ENCODE peak calls at places on chromosome 1, in eight cellular contexts. U is tibial nerve; G is kidney epithelial cell; M is adrenal gland; F is AG04449; C is CD8-positive, alpha-beta T cell; A is fibroblast of mammary gland; X is IMR-90. T is an unnamed sample.

GRCh38 chr1:224223819-224224714 is 41.0 kb downstream of the DEGS1 start:
- DNase-seq in U (no peak), G (peak; percentile 91), M (no peak), F (no peak), C (no peak), A (peak; percentile 89), X (peak; percentile 92), T (no peak)

GRCh38 chr1:204746838-204747442 is 61.4 kb upstream of the LRRN2 start:
- DNase-seq in U (no peak), G (peak; percentile 14), M (peak; percentile 52), F (no peak), C (peak; percentile 10), A (peak; percentile 48), X (peak; percentile 41), T (peak; percentile 66)

GRCh38 chr1:106620521-106620954 is 435.9 kb upstream of the PRMT6 start:
- DNase-seq in U (no peak), G (peak; percentile 90), M (no peak), F (peak; percentile 19), C (no peak), A (peak; percentile 75), X (no peak), T (no peak)

GRCh38 chr1:10626011-10626731 is 151.4 kb downstream of the PEX14 start:
- DNase-seq in U (no peak), G (no peak), M (no peak), F (no peak), C (no peak), A (no peak), X (no peak), T (no peak)

GRCh38 chr1:14784790-14785773 is 186.6 kb downstream of the KAZN start:
- DNase-seq in U (no peak), G (no peak), M (no peak), F (no peak), C (no peak), A (no peak), X (no peak), T (no peak)

GRCh38 chr1:162388083-162388594 is 6.6 kb downstream of the C1orf226 start:
- DNase-seq in U (no peak), G (no peak), M (no peak), F (no peak), C (no peak), A (no peak), X (no peak), T (no peak)

GRCh38 chr1:100308777-100309176 is 42.8 kb downstream of the RTCA start:
- DNase-seq in U (no peak), G (no peak), M (no peak), F (no peak), C (no peak), A (peak; percentile 74), X (peak; percentile 70), T (no peak)

GRCh38 chr1:98386675-98387440 is 274.7 kb upstream of the SNX7 start:
- DNase-seq in U (no peak), G (no peak), M (no peak), F (no peak), C (no peak), A (no peak), X (no peak), T (peak; percentile 4)

GRCh38 chr1:70840260-70840953 is 207.2 kb downstream of the PTGER3 start:
- DNase-seq in U (no peak), G (no peak), M (no peak), F (no peak), C (no peak), A (no peak), X (no peak), T (no peak)

GRCh38 chr1:199460933-199461332 is 566.6 kb upstream of the NR5A2 start:
- DNase-seq in U (no peak), G (no peak), M (no peak), F (no peak), C (no peak), A (no peak), X (peak; percentile 13), T (no peak)

GRCh38 chr1:54709547-54710292 is 5.9 kb upstream of the TTC4 start:
- DNase-seq in U (no peak), G (no peak), M (no peak), F (no peak), C (no peak), A (peak; percentile 7), X (no peak), T (no peak)

GRCh38 chr1:228897901-228898300 is 162.6 kb downstream of the RHOU start:
- DNase-seq in U (no peak), G (no peak), M (no peak), F (no peak), C (no peak), A (no peak), X (no peak), T (no peak)

GRCh38 chr1:206706806-206707205 is 22.1 kb downstream of the MAPKAPK2 start:
- DNase-seq in U (no peak), G (no peak), M (no peak), F (no peak), C (no peak), A (peak; percentile 63), X (no peak), T (no peak)

GRCh38 chr1:87093286-87093685 is 178.9 kb downstream of the HS2ST1 start:
- DNase-seq in U (no peak), G (no peak), M (no peak), F (no peak), C (no peak), A (no peak), X (peak; percentile 36), T (no peak)

GRCh38 chr1:40898434-40898900 is 36.3 kb upstream of the CITED4 start:
- DNase-seq in U (no peak), G (peak; percentile 56), M (peak; percentile 27), F (no peak), C (no peak), A (peak; percentile 35), X (peak; percentile 49), T (no peak)

GRCh38 chr1:193411771-193412170 is 225.4 kb upstream of the B3GALT2 start:
- DNase-seq in U (no peak), G (no peak), M (no peak), F (no peak), C (no peak), A (no peak), X (no peak), T (no peak)

GRCh38 chr1:180415985-180416633 is 86.3 kb downstream of the ACBD6 start:
- DNase-seq in U (no peak), G (no peak), M (no peak), F (no peak), C (no peak), A (peak; percentile 58), X (peak; percentile 55), T (no peak)

DNA sequence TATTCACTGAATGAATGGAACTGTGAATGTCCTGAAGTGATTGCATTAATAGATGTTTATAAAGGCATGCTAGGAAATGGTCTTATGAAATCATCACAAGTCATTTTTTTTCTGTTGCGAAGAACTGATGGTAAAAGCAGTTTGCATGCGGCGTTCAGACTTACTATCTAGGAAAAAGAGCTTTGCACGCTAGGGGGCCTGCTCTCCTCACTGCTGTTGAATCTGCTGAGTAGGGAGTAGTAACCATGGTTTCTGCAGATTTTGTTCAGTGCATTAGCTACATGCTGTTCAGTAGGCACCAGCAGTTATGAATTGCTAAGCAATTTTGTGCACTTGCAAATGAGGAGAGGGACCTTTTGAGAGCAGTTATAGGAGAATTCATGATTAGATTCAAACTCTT is 57.9 kb downstream of the CENPF start:
- DNase-seq in U (peak; percentile 64), G (peak; percentile 4), M (peak; percentile 76), F (peak; percentile 70), C (no peak), A (peak; percentile 87), X (peak; percentile 96), T (no peak)
- TF ChIP-seq CTCF in U (peak; percentile 58), G (peak; percentile 64), M (peak; percentile 74), F (peak; percentile 85), C (no peak), A (peak; percentile 77), X (peak; percentile 88), T (no peak)

GRCh38 chr1:181846681-181847080 is 214.8 kb downstream of the ZNF648 start:
- DNase-seq in U (no peak), G (no peak), M (no peak), F (no peak), C (no peak), A (no peak), X (no peak), T (no peak)
- H3K4me3 ChIP-seq in U (no peak overlapping the region), G (no peak overlapping the region), M (no peak overlapping the region), F (no peak overlapping the region), C (no peak overlapping the region), A (no peak overlapping the region), X (no peak overlapping the region), T (no peak overlapping the region)

DNA sequence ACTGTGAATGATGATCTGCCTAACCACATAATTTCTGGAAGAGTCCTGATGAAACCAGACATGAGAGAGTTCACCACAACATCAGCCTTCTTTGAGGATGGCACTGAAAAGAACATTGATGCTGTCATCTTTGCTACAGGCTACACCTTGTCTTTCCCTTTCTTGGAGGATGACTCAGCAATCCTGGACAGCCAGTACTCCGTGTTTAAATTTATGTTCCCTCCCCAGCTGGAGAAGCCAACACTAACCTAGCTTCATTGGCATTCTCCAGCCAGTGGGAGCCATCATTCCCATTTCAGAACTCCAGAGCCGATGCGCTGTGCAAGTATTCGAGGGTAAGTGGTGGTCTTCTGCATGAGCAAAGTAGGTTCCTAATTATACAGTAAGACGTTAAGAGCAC is 164.1 kb upstream of the POGK start:
- DNase-seq in U (no peak), G (no peak), M (no peak), F (no peak), C (no peak), A (no peak), X (no peak), T (no peak)
- TF ChIP-seq CTCF in U (no peak), G (no peak), M (no peak), F (no peak), C (no peak), A (no peak), X (no peak), T (no peak)

DNA sequence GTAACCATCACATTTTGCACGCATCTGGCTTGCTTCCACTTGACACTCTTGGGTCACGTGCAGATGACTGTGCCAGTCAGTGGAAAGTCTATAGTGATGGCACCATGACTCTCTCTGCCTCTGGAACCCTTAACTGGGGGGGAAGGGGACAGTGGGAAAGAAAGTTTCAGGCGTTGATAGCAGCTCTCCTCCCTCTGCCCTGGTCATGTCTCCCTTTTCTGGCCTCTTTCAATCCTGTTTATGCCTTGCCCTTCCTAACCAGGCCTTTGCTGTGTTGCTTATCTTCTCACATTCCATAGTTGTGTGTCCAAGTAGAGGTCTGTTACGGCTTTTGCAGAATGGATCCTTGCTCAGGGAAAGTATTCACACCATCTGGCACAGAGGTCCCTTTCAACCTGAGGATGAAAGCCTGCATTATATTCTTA is 93.5 kb downstream of the NRDC start:
- DNase-seq in U (no peak), G (no peak), M (no peak), F (no peak), C (no peak), A (no peak), X (peak; percentile 63), T (no peak)
- H3K4me3 ChIP-seq in U (no peak overlapping the region), G (no peak overlapping the region), M (no peak overlapping the region), F (no peak overlapping the region), C (no peak overlapping the region), A (no peak overlapping the region), X (no peak overlapping the region), T (no peak overlapping the region)

GRCh38 chr1:13543927-13544556 is 30.2 kb upstream of the LRRC38 start:
- DNase-seq in U (no peak), G (no peak), M (peak; percentile 68), F (no peak), C (no peak), A (peak; percentile 6), X (no peak), T (no peak)
- TF ChIP-seq CTCF in U (peak; percentile 56), G (peak; percentile 68), M (peak; percentile 86), F (no peak), C (no peak), A (peak; percentile 38), X (no peak), T (no peak)